ENCODE peak calls at places on chromosomes 5 and 9, in eight cellular contexts. F is tibial artery; V is MM.1S; W is CD8-positive, alpha-beta T cell; P is sigmoid colon; I is fibroblast of lung; M is IMR-90; S is BJ. Q is an unnamed sample. For H3K36me3, the result is how much of the 10 kb centered on the place peaks cover.

GRCh38 chr9:124894741-124895170 is 32.8 kb downstream of the ARPC5L start:
- DNase-seq in I (peak), V (peak), P (no peak), S (no peak), W (peak), F (no peak), M (peak), Q (no peak)

GRCh38 chr5:59656351-59657254 is 236.9 kb downstream of the PDE4D start:
- DNase-seq in S (no peak), P (no peak), I (no peak), M (no peak), F (no peak), W (no peak), V (no peak), Q (no peak)

GRCh38 chr5:145484195-145484594 is 350.9 kb downstream of the PRELID2 start:
- DNase-seq in V (no peak), I (peak), M (peak), F (no peak), S (no peak), W (no peak), P (no peak), Q (no peak)

GRCh38 chr5:13472834-13473233 is 471.7 kb downstream of the DNAH5 start:
- DNase-seq in P (no peak), W (no peak), M (no peak), V (no peak), I (no peak), F (no peak), S (no peak), Q (no peak)

GRCh38 chr5:57232293-57233033 is 58.6 kb downstream of the GPBP1 start:
- DNase-seq in M (peak), F (no peak), W (no peak), V (no peak), P (no peak), S (no peak), I (no peak), Q (no peak)

GRCh38 chr5:113214026-113214425 is 220.8 kb downstream of the TSSK1B start:
- DNase-seq in F (no peak), V (no peak), S (no peak), M (no peak), I (no peak), P (no peak), W (no peak), Q (no peak)

GRCh38 chr5:32500206-32500605 is 55.7 kb upstream of the ZFR start:
- DNase-seq in S (no peak), V (peak), M (no peak), I (no peak), W (no peak), P (no peak), F (no peak), Q (no peak)

GRCh38 chr9:20207161-20207560 is 415.1 kb downstream of the MLLT3 start:
- DNase-seq in P (no peak), I (no peak), M (no peak), V (no peak), F (no peak), S (no peak), W (no peak), Q (no peak)

GRCh38 chr5:100444961-100445360 is 90.2 kb upstream of the FAM174A start:
- DNase-seq in M (peak), V (no peak), S (no peak), W (no peak), I (no peak), P (no peak), F (no peak), Q (no peak)

GRCh38 chr9:100377015-100377414 is 24.3 kb upstream of the TEX10 start:
- DNase-seq in V (no peak), W (no peak), P (no peak), I (no peak), S (no peak), M (peak), F (no peak), Q (no peak)

GRCh38 chr9:27528278-27528885 is 1.2 kb downstream of the MOB3B start:
- DNase-seq in S (no peak), M (peak), W (peak), P (peak), I (peak), F (peak), V (no peak), Q (peak)

GRCh38 chr9:88957526-88957925 is 33.7 kb upstream of the S1PR3 start:
- DNase-seq in I (no peak), S (no peak), P (no peak), F (no peak), V (no peak), W (no peak), M (no peak), Q (no peak)

GRCh38 chr5:146731909-146732659 is 146.5 kb downstream of the PPP2R2B start:
- DNase-seq in F (no peak), S (peak), I (peak), M (peak), V (no peak), P (no peak), W (no peak), Q (no peak)

GRCh38 chr5:38695021-38695961 is 138.8 kb upstream of the LIFR start:
- DNase-seq in S (no peak), V (no peak), F (no peak), W (no peak), P (no peak), M (no peak), I (peak), Q (no peak)

GRCh38 chr9:133101356-133102189 is 19.5 kb downstream of the RALGDS start:
- DNase-seq in P (peak), W (no peak), M (no peak), F (peak), V (no peak), S (no peak), I (no peak), Q (no peak)

GRCh38 chr5:97936246-97936645 is 753.2 kb upstream of the RIOK2 start:
- DNase-seq in S (no peak), M (no peak), F (no peak), V (no peak), I (no peak), P (no peak), W (no peak), Q (no peak)

GRCh38 chr5:369151-369939 is 47.8 kb downstream of the AHRR start:
- DNase-seq in S (no peak), M (peak), P (peak), V (no peak), F (peak), I (peak), W (no peak), Q (peak)

GRCh38 chr5:82011761-82012160 is 39.9 kb downstream of the ATG10 start:
- DNase-seq in V (no peak), F (no peak), M (peak), S (no peak), I (peak), W (no peak), P (no peak), Q (no peak)

GRCh38 chr9:90870646-90871326 is 69.2 kb downstream of the SYK start:
- DNase-seq in V (peak), P (no peak), M (peak), S (peak), I (peak), W (no peak), F (no peak), Q (no peak)

GRCh38 chr9:98248737-98249474 is 6.5 kb downstream of the TBC1D2 start:
- DNase-seq in S (peak), I (peak), V (no peak), M (peak), W (no peak), P (peak), F (peak), Q (peak)

GRCh38 chr5:124698774-124699173 is 47.7 kb downstream of the ZNF608 start:
- DNase-seq in V (no peak), M (peak), P (no peak), F (no peak), I (peak), W (no peak), S (peak), Q (no peak)

GRCh38 chr9:134940236-134941208 is 22.8 kb upstream of the FCN1 start:
- DNase-seq in M (no peak), S (no peak), P (no peak), V (no peak), I (no peak), W (no peak), F (no peak), Q (no peak)

GRCh38 chr5:37938086-37938852 is 98.4 kb upstream of the GDNF start:
- DNase-seq in F (no peak), M (no peak), S (no peak), W (no peak), P (no peak), I (no peak), V (no peak), Q (no peak)

GRCh38 chr5:169728418-169728817 is 91.3 kb downstream of the DOCK2 start:
- DNase-seq in W (no peak), M (no peak), F (no peak), S (no peak), V (no peak), I (no peak), P (no peak), Q (no peak)

GRCh38 chr5:108148715-108149139 is 233.2 kb downstream of the FBXL17 start:
- DNase-seq in V (no peak), S (peak), W (no peak), F (no peak), I (peak), M (peak), P (no peak), Q (no peak)

GRCh38 chr5:171575808-171576207 is 156.4 kb downstream of the FGF18 start:
- DNase-seq in P (no peak), M (no peak), W (no peak), F (no peak), V (no peak), S (no peak), I (no peak), Q (no peak)

GRCh38 chr9:128882677-128883590 is 1.0 kb downstream of the LRRC8A start:
- DNase-seq in V (no peak), P (no peak), W (no peak), F (no peak), S (no peak), M (no peak), I (peak), Q (no peak)
- H3K36me3 ChIP-seq in V (under half), P (under half), W (under half), F (under half), S (under half), M (under half), I (under half), Q (under half)

GRCh38 chr5:149240354-149240998 is 31.2 kb upstream of the AFAP1L1 start:
- DNase-seq in W (peak), S (no peak), P (peak), F (no peak), V (no peak), I (no peak), M (no peak), Q (peak)

GRCh38 chr5:149235841-149236240 is 35.8 kb upstream of the AFAP1L1 start:
- DNase-seq in P (no peak), M (no peak), S (no peak), V (no peak), F (no peak), W (no peak), I (no peak), Q (no peak)

GRCh38 chr5:149239917-149240316 is 31.7 kb upstream of the AFAP1L1 start:
- DNase-seq in W (no peak), I (no peak), F (no peak), M (no peak), S (no peak), V (no peak), P (no peak), Q (no peak)

GRCh38 chr5:149238540-149238939 is 33.1 kb upstream of the AFAP1L1 start:
- DNase-seq in V (no peak), F (no peak), S (no peak), I (no peak), M (no peak), P (no peak), W (no peak), Q (no peak)

DNA sequence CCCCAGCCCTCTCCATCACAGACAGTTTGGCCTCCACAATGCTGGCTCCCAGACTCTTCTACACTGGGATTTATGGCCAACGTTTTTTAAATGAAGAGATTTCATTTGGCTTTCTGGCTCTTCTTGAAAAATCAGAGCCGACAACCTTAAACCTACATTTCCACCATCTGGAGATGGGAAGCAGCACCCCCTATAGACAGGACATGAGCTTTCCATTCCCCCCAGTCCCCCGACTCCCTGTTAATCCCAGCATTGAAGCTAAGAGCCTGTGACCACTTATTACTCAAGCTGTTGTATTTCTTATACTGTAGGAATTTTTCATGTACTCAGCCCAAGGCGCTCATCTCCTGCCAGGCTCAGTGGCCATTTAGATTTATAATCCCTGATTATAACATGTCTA is 34.0 kb upstream of the AFAP1L1 start:
- DNase-seq in S (no peak), W (no peak), P (no peak), I (peak), M (no peak), V (no peak), F (no peak), Q (no peak)
- TF ChIP-seq CTCF in S (peak), W (no peak), P (no peak), I (peak), M (peak), V (no peak), F (no peak), Q (no peak)

GRCh38 chr9:92242115-92242778 is 51.2 kb downstream of the IARS1 start:
- DNase-seq in P (no peak), F (no peak), I (peak), S (no peak), W (no peak), V (no peak), M (peak), Q (no peak)

GRCh38 chr9:92232190-92232589 is 61.3 kb downstream of the IARS1 start:
- DNase-seq in P (no peak), W (no peak), V (no peak), M (no peak), I (no peak), F (no peak), S (no peak), Q (no peak)

GRCh38 chr9:92234503-92234902 is 59.0 kb downstream of the IARS1 start:
- DNase-seq in I (no peak), V (no peak), P (no peak), W (no peak), F (no peak), S (no peak), M (no peak), Q (no peak)

GRCh38 chr9:92236465-92236864 is 57.0 kb downstream of the IARS1 start:
- DNase-seq in M (no peak), V (no peak), F (no peak), W (no peak), P (no peak), I (no peak), S (no peak), Q (no peak)

GRCh38 chr9:92236915-92237314 is 56.6 kb downstream of the IARS1 start:
- DNase-seq in I (no peak), S (no peak), F (no peak), V (no peak), P (no peak), M (no peak), W (no peak), Q (no peak)
- H3K36me3 ChIP-seq in I (under half), S (under half), F (half or more), V (under half), P (under half), M (under half), W (under half), Q (under half)

DNA sequence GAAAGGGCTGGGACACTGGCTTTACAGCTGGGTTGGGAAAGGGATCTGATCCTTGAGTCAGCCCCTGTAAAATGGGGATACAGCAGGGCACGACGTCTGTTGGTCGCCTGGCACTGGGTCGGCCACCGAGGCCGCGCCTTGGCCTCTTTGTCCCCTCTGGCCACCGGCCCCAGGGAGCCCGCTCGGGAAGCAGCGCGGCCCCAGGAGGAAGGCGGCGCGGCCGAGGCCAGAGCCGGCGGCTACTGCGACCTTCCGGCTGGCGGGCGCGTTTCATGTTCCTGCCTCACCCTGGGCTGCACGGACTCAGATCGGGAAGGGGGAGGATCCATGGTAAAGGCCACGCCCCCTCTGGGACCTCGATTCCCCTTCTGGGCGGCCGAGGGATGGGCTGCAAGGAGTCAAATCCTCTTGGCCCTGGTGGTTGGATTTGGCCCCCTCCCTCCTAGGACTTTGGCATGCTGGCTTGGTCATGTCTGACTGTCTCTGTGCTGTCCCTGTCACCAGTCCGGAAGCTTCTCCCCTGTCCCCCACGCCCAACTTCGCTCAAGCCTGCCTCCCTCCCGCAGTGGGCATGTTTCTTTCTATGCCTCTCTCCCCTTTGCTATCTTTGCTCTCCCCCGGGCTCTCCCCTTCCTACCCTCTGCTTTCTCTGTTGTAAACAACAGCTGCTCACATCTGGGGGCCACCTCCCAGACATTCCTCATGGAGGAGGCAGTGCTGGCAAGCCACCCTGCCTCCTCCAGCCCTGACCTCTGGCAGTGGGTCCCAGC is 25.8 kb downstream of the FPGS start:
- DNase-seq in W (no peak), P (peak), I (peak), F (peak), M (peak), V (no peak), S (peak), Q (peak)
- TF ChIP-seq CTCF in W (no peak), P (no peak), I (no peak), F (no peak), M (no peak), V (no peak), S (peak), Q (no peak)

DNA sequence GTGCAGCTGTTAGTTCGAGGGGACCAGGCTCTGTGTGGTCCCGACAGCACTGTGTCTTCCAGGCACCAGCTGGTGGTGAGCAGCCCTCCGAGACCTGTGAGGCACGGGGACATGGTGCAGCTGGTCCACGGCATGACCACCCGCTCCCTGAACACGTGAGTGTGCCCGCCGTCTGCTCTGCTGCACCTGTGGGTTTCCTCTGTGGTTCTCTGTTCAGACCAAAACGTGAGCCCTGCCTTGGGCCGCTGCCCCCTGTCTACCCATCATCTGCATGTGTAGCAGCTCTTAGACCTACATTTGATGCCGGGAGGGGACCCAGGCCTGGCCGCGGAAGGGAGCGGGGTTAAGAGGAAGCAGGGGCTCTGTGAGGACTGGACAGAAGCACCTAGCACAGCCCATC is 10.5 kb downstream of the POMT1 start:
- DNase-seq in M (no peak), S (no peak), F (no peak), V (no peak), I (no peak), P (no peak), W (no peak), Q (no peak)
- H3K36me3 ChIP-seq in M (half or more), S (under half), F (half or more), V (under half), I (under half), P (half or more), W (half or more), Q (half or more)

DNA sequence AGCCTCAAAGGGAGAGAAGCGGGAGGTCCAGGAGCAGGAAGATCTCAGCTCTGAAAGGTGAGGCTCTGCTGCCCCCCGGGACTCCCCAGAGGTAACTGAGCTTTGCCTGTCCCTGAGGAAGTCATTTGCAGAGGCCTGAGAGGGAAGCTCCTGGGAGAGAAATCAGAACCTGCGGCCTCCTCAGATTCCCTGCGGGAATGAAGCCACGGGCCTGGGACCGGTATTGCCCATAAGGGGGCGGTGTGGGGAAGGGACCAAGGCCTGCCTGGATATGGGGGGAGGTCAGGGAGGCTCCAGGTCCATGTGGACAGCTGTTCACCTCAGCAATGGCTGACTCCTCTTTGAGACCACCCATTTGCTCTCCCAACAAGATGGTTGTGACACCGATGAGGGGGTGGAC is 1.3 kb downstream of the SPATA31E1 start:
- DNase-seq in V (no peak), P (no peak), S (no peak), M (no peak), I (no peak), W (no peak), F (no peak), Q (no peak)
- TF ChIP-seq CTCF in V (no peak), P (no peak), S (peak), M (no peak), I (peak), W (no peak), F (no peak), Q (no peak)

DNA sequence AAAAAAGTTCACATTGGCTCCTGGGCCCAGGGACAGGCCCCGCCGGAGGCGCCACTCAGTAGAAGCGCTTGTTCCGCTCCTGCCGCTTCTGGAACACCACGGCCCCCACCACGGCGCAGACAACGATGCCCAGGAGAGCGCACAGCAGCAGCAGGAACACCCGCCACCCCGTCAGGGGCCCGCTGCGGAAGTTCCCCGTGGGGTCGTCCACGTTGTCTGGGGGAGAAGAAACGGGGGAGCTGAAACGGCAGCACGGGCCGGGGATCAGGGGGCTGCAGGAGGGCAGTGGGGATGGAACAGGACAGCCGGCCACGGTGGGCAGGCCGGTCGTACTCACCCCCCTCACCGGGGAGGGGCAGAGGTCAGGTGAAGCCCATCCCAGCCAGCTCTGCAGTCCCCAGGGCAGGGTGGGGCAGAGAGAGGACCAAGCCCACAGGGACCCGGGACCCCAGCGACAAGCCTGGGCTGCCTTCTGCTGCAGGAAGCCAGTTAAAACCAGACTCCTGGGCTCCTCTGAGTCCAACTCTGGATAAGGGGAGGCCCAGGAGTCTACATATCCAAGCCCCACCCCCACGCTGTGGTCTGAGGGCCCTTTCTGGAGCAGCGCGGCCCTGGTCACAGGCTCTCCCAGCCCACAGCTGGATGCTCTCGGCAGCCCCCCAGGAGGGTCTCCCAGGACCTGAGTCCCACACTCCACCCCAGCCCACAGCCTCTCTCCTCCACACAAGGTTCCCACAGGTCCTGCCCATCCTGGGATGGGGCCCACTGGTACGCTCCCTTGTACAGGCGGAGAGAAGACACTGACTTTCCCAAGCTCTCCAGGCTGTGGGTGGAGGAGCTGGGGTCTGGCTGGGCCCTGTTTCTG is 19.2 kb downstream of the LMAN2 start:
- DNase-seq in S (no peak), M (no peak), I (no peak), F (no peak), P (no peak), V (no peak), W (no peak), Q (no peak)
- H3K36me3 ChIP-seq in S (under half), M (half or more), I (under half), F (half or more), P (half or more), V (under half), W (under half), Q (half or more)

Q was measured in Peyer's patch.